ENCODE peak calls at places on chromosomes 16 and 17, in five cellular contexts. One of them, this sample, is unnamed.

GRCh38 chr17:80455328-80455710 is 21.1 kb downstream of the NPTX1 start:
- DNase-seq in IMR-90: peak
- DNase-seq in H1: no peak
- DNase-seq in neuronal stem cell: no peak
- DNase-seq in mesenchymal stem cell: peak
- DNase-seq in this sample: peak

GRCh38 chr17:13306310-13306962 is 288.6 kb upstream of the ELAC2 start:
- DNase-seq in IMR-90: peak
- DNase-seq in H1: peak
- DNase-seq in neuronal stem cell: peak
- DNase-seq in mesenchymal stem cell: peak
- DNase-seq in this sample: peak

GRCh38 chr17:47324224-47325020 is 667 bp downstream of the EFCAB13 start:
- DNase-seq in IMR-90: peak
- DNase-seq in H1: no peak
- DNase-seq in neuronal stem cell: peak
- DNase-seq in mesenchymal stem cell: peak
- DNase-seq in this sample: peak

GRCh38 chr16:21277927-21278706 is at the start of gene CRYM:
- DNase-seq in IMR-90: no peak
- DNase-seq in H1: peak
- DNase-seq in neuronal stem cell: peak
- DNase-seq in mesenchymal stem cell: peak
- DNase-seq in this sample: peak

GRCh38 chr16:89294486-89294885 is 77.0 kb downstream of the ZNF778 start:
- DNase-seq in IMR-90: no peak
- DNase-seq in H1: no peak
- DNase-seq in neuronal stem cell: no peak
- DNase-seq in mesenchymal stem cell: no peak
- DNase-seq in this sample: no peak

GRCh38 chr17:40459646-40460584 is 16.7 kb downstream of the IGFBP4 start:
- DNase-seq in IMR-90: no peak
- DNase-seq in H1: no peak
- DNase-seq in neuronal stem cell: no peak
- DNase-seq in mesenchymal stem cell: no peak
- DNase-seq in this sample: no peak

GRCh38 chr17:40371261-40371929 is 6.9 kb upstream of the GJD3 start:
- DNase-seq in IMR-90: no peak
- DNase-seq in H1: no peak
- DNase-seq in neuronal stem cell: no peak
- DNase-seq in mesenchymal stem cell: no peak
- DNase-seq in this sample: peak

GRCh38 chr17:6894206-6894528 is 62.6 kb upstream of the TEKT1 start:
- DNase-seq in IMR-90: no peak
- DNase-seq in H1: peak
- DNase-seq in neuronal stem cell: peak
- DNase-seq in mesenchymal stem cell: no peak
- DNase-seq in this sample: peak

GRCh38 chr16:10172848-10173655 is 9.2 kb downstream of the GRIN2A start:
- DNase-seq in IMR-90: no peak
- DNase-seq in H1: no peak
- DNase-seq in neuronal stem cell: no peak
- DNase-seq in mesenchymal stem cell: peak
- DNase-seq in this sample: no peak

GRCh38 chr16:67844441-67844840 is 2.3 kb upstream of the NUTF2 start:
- DNase-seq in IMR-90: peak
- DNase-seq in H1: no peak
- DNase-seq in neuronal stem cell: no peak
- DNase-seq in mesenchymal stem cell: peak
- DNase-seq in this sample: no peak

GRCh38 chr17:60169921-60170817 is 20.4 kb downstream of the CA4 start:
- DNase-seq in IMR-90: peak
- DNase-seq in H1: no peak
- DNase-seq in neuronal stem cell: no peak
- DNase-seq in mesenchymal stem cell: peak
- DNase-seq in this sample: no peak

GRCh38 chr16:81445926-81446317 is 1.3 kb downstream of the CMIP start:
- DNase-seq in IMR-90: no peak
- DNase-seq in H1: peak
- DNase-seq in neuronal stem cell: no peak
- DNase-seq in mesenchymal stem cell: no peak
- DNase-seq in this sample: no peak

GRCh38 chr17:78368348-78368747 is 8.5 kb upstream of the SOCS3 start:
- DNase-seq in IMR-90: no peak
- DNase-seq in H1: no peak
- DNase-seq in neuronal stem cell: no peak
- DNase-seq in mesenchymal stem cell: no peak
- DNase-seq in this sample: no peak

GRCh38 chr16:84229421-84229820 is 10.4 kb downstream of the KCNG4 start:
- DNase-seq in IMR-90: no peak
- DNase-seq in H1: no peak
- DNase-seq in neuronal stem cell: no peak
- DNase-seq in mesenchymal stem cell: no peak
- DNase-seq in this sample: no peak

GRCh38 chr17:32546031-32546444 is 59.2 kb downstream of the CDK5R1 start:
- DNase-seq in IMR-90: no peak
- DNase-seq in H1: peak
- DNase-seq in neuronal stem cell: peak
- DNase-seq in mesenchymal stem cell: no peak
- DNase-seq in this sample: peak

GRCh38 chr17:80219777-80220708 is at the start of the genes SGSH and SLC26A11:
- DNase-seq in IMR-90: peak
- DNase-seq in H1: peak
- DNase-seq in neuronal stem cell: peak
- DNase-seq in mesenchymal stem cell: peak
- DNase-seq in this sample: peak

GRCh38 chr17:37570527-37571093 is 38.6 kb downstream of the SYNRG start:
- DNase-seq in IMR-90: peak
- DNase-seq in H1: peak
- DNase-seq in neuronal stem cell: peak
- DNase-seq in mesenchymal stem cell: peak
- DNase-seq in this sample: peak

GRCh38 chr17:149897-150575 is 12.7 kb downstream of the SCGB1C2 start:
- DNase-seq in IMR-90: no peak
- DNase-seq in H1: no peak
- DNase-seq in neuronal stem cell: no peak
- DNase-seq in mesenchymal stem cell: no peak
- DNase-seq in this sample: no peak

GRCh38 chr17:7261377-7262191 is 694 bp downstream of the CLDN7 start:
- DNase-seq in IMR-90: no peak
- DNase-seq in H1: peak
- DNase-seq in neuronal stem cell: no peak
- DNase-seq in mesenchymal stem cell: no peak
- DNase-seq in this sample: no peak

GRCh38 chr17:39197380-39198185 is at the start of gene CACNB1:
- DNase-seq in IMR-90: peak
- DNase-seq in H1: peak
- DNase-seq in neuronal stem cell: peak
- DNase-seq in mesenchymal stem cell: peak
- DNase-seq in this sample: peak

GRCh38 chr17:76122411-76123126 is 18.5 kb downstream of the FOXJ1 start:
- DNase-seq in IMR-90: no peak
- DNase-seq in H1: no peak
- DNase-seq in neuronal stem cell: no peak
- DNase-seq in mesenchymal stem cell: no peak
- DNase-seq in this sample: peak

GRCh38 chr16:35319536-35320192 is 1860.3 kb downstream of the TP53TG3F start:
- DNase-seq in IMR-90: no peak
- DNase-seq in H1: no peak
- DNase-seq in neuronal stem cell: no peak
- DNase-seq in mesenchymal stem cell: no peak
- DNase-seq in this sample: no peak

GRCh38 chr17:64084086-64084939 is 45.6 kb downstream of the ERN1 start:
- DNase-seq in IMR-90: peak
- DNase-seq in H1: no peak
- DNase-seq in neuronal stem cell: no peak
- DNase-seq in mesenchymal stem cell: peak
- DNase-seq in this sample: peak

GRCh38 chr16:69554495-69554894 is 11.3 kb upstream of the NFAT5 start:
- DNase-seq in IMR-90: no peak
- DNase-seq in H1: no peak
- DNase-seq in neuronal stem cell: no peak
- DNase-seq in mesenchymal stem cell: no peak
- DNase-seq in this sample: no peak

GRCh38 chr17:13421581-13421980 is 180.1 kb downstream of the HS3ST3A1 start:
- DNase-seq in IMR-90: no peak
- DNase-seq in H1: no peak
- DNase-seq in neuronal stem cell: no peak
- DNase-seq in mesenchymal stem cell: no peak
- DNase-seq in this sample: no peak

GRCh38 chr17:77523562-77523961 is 382.8 kb downstream of the SEC14L1 start:
- DNase-seq in IMR-90: no peak
- DNase-seq in H1: no peak
- DNase-seq in neuronal stem cell: no peak
- DNase-seq in mesenchymal stem cell: no peak
- DNase-seq in this sample: peak

GRCh38 chr17:41645371-41646063 is 21.1 kb upstream of the KRT17 start:
- DNase-seq in IMR-90: peak
- DNase-seq in H1: no peak
- DNase-seq in neuronal stem cell: no peak
- DNase-seq in mesenchymal stem cell: peak
- DNase-seq in this sample: no peak

GRCh38 chr17:17710728-17711541 is 29.7 kb downstream of the RAI1 start:
- DNase-seq in IMR-90: peak
- DNase-seq in H1: peak
- DNase-seq in neuronal stem cell: no peak
- DNase-seq in mesenchymal stem cell: peak
- DNase-seq in this sample: peak

GRCh38 chr16:27314161-27314723 is 468 bp downstream of the IL4R start:
- DNase-seq in IMR-90: peak
- DNase-seq in H1: peak
- DNase-seq in neuronal stem cell: no peak
- DNase-seq in mesenchymal stem cell: peak
- DNase-seq in this sample: no peak

GRCh38 chr17:78263063-78263735 is 31.8 kb downstream of the TMEM235 start:
- DNase-seq in IMR-90: no peak
- DNase-seq in H1: peak
- DNase-seq in neuronal stem cell: no peak
- DNase-seq in mesenchymal stem cell: peak
- DNase-seq in this sample: peak

GRCh38 chr17:75046583-75047289 is at the start of the genes ATP5PD and KCTD2:
- DNase-seq in IMR-90: peak
- DNase-seq in H1: peak
- DNase-seq in neuronal stem cell: peak
- DNase-seq in mesenchymal stem cell: peak
- DNase-seq in this sample: peak

GRCh38 chr16:3950343-3951193 is 70.1 kb upstream of the CREBBP start:
- DNase-seq in IMR-90: peak
- DNase-seq in H1: no peak
- DNase-seq in neuronal stem cell: no peak
- DNase-seq in mesenchymal stem cell: peak
- DNase-seq in this sample: no peak

GRCh38 chr16:69812213-69813014 is 50.3 kb downstream of the WWP2 start:
- DNase-seq in IMR-90: no peak
- DNase-seq in H1: no peak
- DNase-seq in neuronal stem cell: no peak
- DNase-seq in mesenchymal stem cell: no peak
- DNase-seq in this sample: no peak

GRCh38 chr16:4392382-4393242 is 21.0 kb downstream of the VASN start:
- DNase-seq in IMR-90: peak
- DNase-seq in H1: peak
- DNase-seq in neuronal stem cell: no peak
- DNase-seq in mesenchymal stem cell: no peak
- DNase-seq in this sample: peak

GRCh38 chr16:31476305-31477219 is 4.6 kb downstream of the TGFB1I1 start:
- DNase-seq in IMR-90: no peak
- DNase-seq in H1: peak
- DNase-seq in neuronal stem cell: no peak
- DNase-seq in mesenchymal stem cell: peak
- DNase-seq in this sample: peak

GRCh38 chr17:66169839-66170238 is 22.1 kb downstream of the CEP112 start:
- DNase-seq in IMR-90: no peak
- DNase-seq in H1: no peak
- DNase-seq in neuronal stem cell: no peak
- DNase-seq in mesenchymal stem cell: no peak
- DNase-seq in this sample: no peak
- H3K14ac ChIP-seq in IMR-90: no peak
- H3K14ac ChIP-seq in H1: no peak
- H3K14ac ChIP-seq in neuronal stem cell: no peak
- H3K14ac ChIP-seq in mesenchymal stem cell: no peak
- H3K14ac ChIP-seq in this sample: no peak

GRCh38 chr16:56776562-56776961 is 46.6 kb downstream of the NUP93 start:
- DNase-seq in IMR-90: no peak
- DNase-seq in H1: no peak
- DNase-seq in neuronal stem cell: no peak
- DNase-seq in mesenchymal stem cell: no peak
- DNase-seq in this sample: no peak
- H2AK5ac ChIP-seq in IMR-90: no peak
- H2AK5ac ChIP-seq in H1: no peak
- H2AK5ac ChIP-seq in neuronal stem cell: no peak
- H2AK5ac ChIP-seq in mesenchymal stem cell: no peak
- H2AK5ac ChIP-seq in this sample: no peak

DNA sequence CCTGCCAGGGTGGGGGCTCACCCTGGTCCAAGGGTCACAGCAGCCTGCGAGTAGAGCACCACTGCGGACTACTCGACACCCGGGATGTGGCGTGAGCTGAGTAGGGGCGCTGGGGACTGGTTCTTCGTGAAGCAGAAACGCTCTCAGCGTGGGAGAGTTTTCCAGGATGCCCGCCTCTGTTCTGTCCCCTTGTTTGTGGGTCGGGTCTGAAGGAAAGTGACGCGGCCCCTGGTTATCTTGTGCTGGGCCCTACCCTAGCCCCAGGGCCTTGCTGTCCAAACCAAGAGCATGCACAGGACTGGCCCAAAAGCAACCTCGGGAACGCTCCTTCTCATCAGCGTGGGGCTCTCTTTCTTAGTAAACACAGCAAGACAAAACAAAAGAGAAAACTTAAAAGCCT is 303.3 kb downstream of the IRF8 start:
- DNase-seq in IMR-90: no peak
- DNase-seq in H1: no peak
- DNase-seq in neuronal stem cell: no peak
- DNase-seq in mesenchymal stem cell: no peak
- DNase-seq in this sample: no peak
- H2BK15ac ChIP-seq in IMR-90: no peak
- H2BK15ac ChIP-seq in H1: no peak
- H2BK15ac ChIP-seq in neuronal stem cell: no peak
- H2BK15ac ChIP-seq in mesenchymal stem cell: peak
- H2BK15ac ChIP-seq in this sample: no peak

GRCh38 chr16:57993452-57993851 is 7.0 kb downstream of the ZNF319 start:
- DNase-seq in IMR-90: no peak
- DNase-seq in H1: no peak
- DNase-seq in neuronal stem cell: no peak
- DNase-seq in mesenchymal stem cell: no peak
- DNase-seq in this sample: no peak
- H3K14ac ChIP-seq in IMR-90: no peak
- H3K14ac ChIP-seq in H1: no peak
- H3K14ac ChIP-seq in neuronal stem cell: no peak
- H3K14ac ChIP-seq in mesenchymal stem cell: no peak
- H3K14ac ChIP-seq in this sample: no peak